ENCODE peak calls at places on chromosomes 13 and 19, in ten cellular contexts. One of them, this sample, is unnamed.
A peak's percentile ranks its signal among the peaks of the same experiment; 100 is the strongest.

GRCh38 chr13:112056739-112057433 is 10.1 kb upstream of the SOX1 start:
- DNase-seq in body of pancreas: no peak
- DNase-seq in Calu3: no peak
- DNase-seq in AG04449: no peak
- DNase-seq in breast epithelium: no peak
- DNase-seq in left lung: no peak
- DNase-seq in cardiac fibroblast: no peak
- DNase-seq in fibroblast of lung: no peak
- DNase-seq in astrocyte: no peak
- DNase-seq in foreskin fibroblast: no peak
- DNase-seq in this sample: no peak

GRCh38 chr19:3407556-3408516 is 41.5 kb downstream of the NFIC start:
- DNase-seq in body of pancreas: peak; percentile 72
- DNase-seq in Calu3: no peak
- DNase-seq in AG04449: no peak
- DNase-seq in breast epithelium: no peak
- DNase-seq in left lung: no peak
- DNase-seq in cardiac fibroblast: no peak
- DNase-seq in fibroblast of lung: peak; percentile 53
- DNase-seq in astrocyte: peak; percentile 39
- DNase-seq in foreskin fibroblast: peak; percentile 56
- DNase-seq in this sample: no peak

GRCh38 chr13:64078480-64078936 is 2662.9 kb upstream of the PCDH20 start:
- DNase-seq in body of pancreas: no peak
- DNase-seq in Calu3: no peak
- DNase-seq in AG04449: no peak
- DNase-seq in breast epithelium: no peak
- DNase-seq in left lung: no peak
- DNase-seq in cardiac fibroblast: no peak
- DNase-seq in fibroblast of lung: no peak
- DNase-seq in astrocyte: no peak
- DNase-seq in foreskin fibroblast: no peak
- DNase-seq in this sample: no peak

GRCh38 chr19:49570997-49571676 is 9.2 kb downstream of the NOSIP start:
- DNase-seq in body of pancreas: no peak
- DNase-seq in Calu3: no peak
- DNase-seq in AG04449: no peak
- DNase-seq in breast epithelium: no peak
- DNase-seq in left lung: no peak
- DNase-seq in cardiac fibroblast: no peak
- DNase-seq in fibroblast of lung: no peak
- DNase-seq in astrocyte: no peak
- DNase-seq in foreskin fibroblast: peak; percentile 49
- DNase-seq in this sample: no peak

GRCh38 chr13:111335263-111335662 is 14.8 kb downstream of the TEX29 start:
- DNase-seq in body of pancreas: no peak
- DNase-seq in Calu3: no peak
- DNase-seq in AG04449: no peak
- DNase-seq in breast epithelium: no peak
- DNase-seq in left lung: no peak
- DNase-seq in cardiac fibroblast: no peak
- DNase-seq in fibroblast of lung: no peak
- DNase-seq in astrocyte: no peak
- DNase-seq in foreskin fibroblast: no peak
- DNase-seq in this sample: no peak

GRCh38 chr13:110713981-110714797 is 689 bp downstream of the ING1 start:
- DNase-seq in body of pancreas: peak; percentile 70
- DNase-seq in Calu3: no peak
- DNase-seq in AG04449: no peak
- DNase-seq in breast epithelium: peak; percentile 48
- DNase-seq in left lung: peak; percentile 65
- DNase-seq in cardiac fibroblast: peak; percentile 50
- DNase-seq in fibroblast of lung: peak; percentile 25
- DNase-seq in astrocyte: no peak
- DNase-seq in foreskin fibroblast: peak; percentile 66
- DNase-seq in this sample: peak; percentile 43

GRCh38 chr19:3068071-3068470 is 5.8 kb upstream of the TLE5 start:
- DNase-seq in body of pancreas: peak; percentile 75
- DNase-seq in Calu3: no peak
- DNase-seq in AG04449: no peak
- DNase-seq in breast epithelium: no peak
- DNase-seq in left lung: no peak
- DNase-seq in cardiac fibroblast: no peak
- DNase-seq in fibroblast of lung: no peak
- DNase-seq in astrocyte: no peak
- DNase-seq in foreskin fibroblast: no peak
- DNase-seq in this sample: no peak

GRCh38 chr19:20153281-20153680 is 13.7 kb upstream of the ZNF486 start:
- DNase-seq in body of pancreas: no peak
- DNase-seq in Calu3: no peak
- DNase-seq in AG04449: no peak
- DNase-seq in breast epithelium: no peak
- DNase-seq in left lung: no peak
- DNase-seq in cardiac fibroblast: no peak
- DNase-seq in fibroblast of lung: no peak
- DNase-seq in astrocyte: no peak
- DNase-seq in foreskin fibroblast: no peak
- DNase-seq in this sample: no peak

GRCh38 chr13:74056829-74057564 is 77.2 kb downstream of the KLF12 start:
- DNase-seq in body of pancreas: peak; percentile 10
- DNase-seq in Calu3: no peak
- DNase-seq in AG04449: no peak
- DNase-seq in breast epithelium: no peak
- DNase-seq in left lung: no peak
- DNase-seq in cardiac fibroblast: peak; percentile 20
- DNase-seq in fibroblast of lung: no peak
- DNase-seq in astrocyte: no peak
- DNase-seq in foreskin fibroblast: no peak
- DNase-seq in this sample: no peak

GRCh38 chr19:42325896-42326771 is 699 bp downstream of the MEGF8 start:
- DNase-seq in body of pancreas: no peak
- DNase-seq in Calu3: peak; percentile 60
- DNase-seq in AG04449: no peak
- DNase-seq in breast epithelium: no peak
- DNase-seq in left lung: no peak
- DNase-seq in cardiac fibroblast: no peak
- DNase-seq in fibroblast of lung: no peak
- DNase-seq in astrocyte: no peak
- DNase-seq in foreskin fibroblast: peak; percentile 46
- DNase-seq in this sample: peak; percentile 12

GRCh38 chr19:42323852-42324654 is 1.4 kb upstream of the MEGF8 start:
- DNase-seq in body of pancreas: peak; percentile 15
- DNase-seq in Calu3: peak; percentile 43
- DNase-seq in AG04449: no peak
- DNase-seq in breast epithelium: no peak
- DNase-seq in left lung: no peak
- DNase-seq in cardiac fibroblast: no peak
- DNase-seq in fibroblast of lung: no peak
- DNase-seq in astrocyte: no peak
- DNase-seq in foreskin fibroblast: peak; percentile 42
- DNase-seq in this sample: no peak

GRCh38 chr19:42324655-42325307 is 654 bp upstream of the MEGF8 start:
- DNase-seq in body of pancreas: no peak
- DNase-seq in Calu3: no peak
- DNase-seq in AG04449: no peak
- DNase-seq in breast epithelium: no peak
- DNase-seq in left lung: no peak
- DNase-seq in cardiac fibroblast: no peak
- DNase-seq in fibroblast of lung: no peak
- DNase-seq in astrocyte: no peak
- DNase-seq in foreskin fibroblast: no peak
- DNase-seq in this sample: no peak

GRCh38 chr19:42326969-42327368 is 1.5 kb downstream of the MEGF8 start:
- DNase-seq in body of pancreas: no peak
- DNase-seq in Calu3: no peak
- DNase-seq in AG04449: no peak
- DNase-seq in breast epithelium: no peak
- DNase-seq in left lung: no peak
- DNase-seq in cardiac fibroblast: no peak
- DNase-seq in fibroblast of lung: no peak
- DNase-seq in astrocyte: no peak
- DNase-seq in foreskin fibroblast: no peak
- DNase-seq in this sample: no peak

GRCh38 chr19:42325308-42325895 is at the start of gene MEGF8:
- DNase-seq in body of pancreas: peak; percentile 98
- DNase-seq in Calu3: peak; percentile 99
- DNase-seq in AG04449: peak; percentile 91
- DNase-seq in breast epithelium: peak; percentile 96
- DNase-seq in left lung: peak; percentile 98
- DNase-seq in cardiac fibroblast: peak; percentile 99
- DNase-seq in fibroblast of lung: peak; percentile 99
- DNase-seq in astrocyte: peak; percentile 96
- DNase-seq in foreskin fibroblast: peak; percentile 100
- DNase-seq in this sample: peak; percentile 97
- TF ChIP-seq CTCF in body of pancreas: peak; percentile 83
- TF ChIP-seq CTCF in Calu3: no peak
- TF ChIP-seq CTCF in AG04449: peak; percentile 83
- TF ChIP-seq CTCF in breast epithelium: no peak
- TF ChIP-seq CTCF in left lung: peak; percentile 65
- TF ChIP-seq CTCF in cardiac fibroblast: peak; percentile 91
- TF ChIP-seq CTCF in fibroblast of lung: no peak
- TF ChIP-seq CTCF in astrocyte: peak; percentile 94
- TF ChIP-seq CTCF in foreskin fibroblast: peak; percentile 97
- TF ChIP-seq CTCF in this sample: peak; percentile 88

GRCh38 chr19:13959962-13960862 is 7.9 kb downstream of the DCAF15 start:
- DNase-seq in body of pancreas: no peak
- DNase-seq in Calu3: peak; percentile 18
- DNase-seq in AG04449: no peak
- DNase-seq in breast epithelium: no peak
- DNase-seq in left lung: no peak
- DNase-seq in cardiac fibroblast: no peak
- DNase-seq in fibroblast of lung: no peak
- DNase-seq in astrocyte: no peak
- DNase-seq in foreskin fibroblast: peak; percentile 19
- DNase-seq in this sample: no peak
- TF ChIP-seq CTCF in body of pancreas: peak; percentile 10
- TF ChIP-seq CTCF in Calu3: no peak
- TF ChIP-seq CTCF in AG04449: peak; percentile 22
- TF ChIP-seq CTCF in breast epithelium: no peak
- TF ChIP-seq CTCF in left lung: no peak
- TF ChIP-seq CTCF in cardiac fibroblast: peak; percentile 23
- TF ChIP-seq CTCF in fibroblast of lung: no peak
- TF ChIP-seq CTCF in astrocyte: peak; percentile 15
- TF ChIP-seq CTCF in foreskin fibroblast: peak; percentile 7
- TF ChIP-seq CTCF in this sample: peak; percentile 42

GRCh38 chr13:47723898-47724297 is 277.2 kb downstream of the SUCLA2 start:
- DNase-seq in body of pancreas: no peak
- DNase-seq in Calu3: no peak
- DNase-seq in AG04449: no peak
- DNase-seq in breast epithelium: no peak
- DNase-seq in left lung: no peak
- DNase-seq in cardiac fibroblast: no peak
- DNase-seq in fibroblast of lung: no peak
- DNase-seq in astrocyte: no peak
- DNase-seq in foreskin fibroblast: no peak
- DNase-seq in this sample: no peak
- TF ChIP-seq CTCF in body of pancreas: no peak
- TF ChIP-seq CTCF in Calu3: no peak
- TF ChIP-seq CTCF in AG04449: no peak
- TF ChIP-seq CTCF in breast epithelium: no peak
- TF ChIP-seq CTCF in left lung: no peak
- TF ChIP-seq CTCF in cardiac fibroblast: no peak
- TF ChIP-seq CTCF in fibroblast of lung: no peak
- TF ChIP-seq CTCF in astrocyte: no peak
- TF ChIP-seq CTCF in foreskin fibroblast: no peak
- TF ChIP-seq CTCF in this sample: no peak

GRCh38 chr13:20191902-20192469 is 752 bp downstream of the GJB2 start:
- DNase-seq in body of pancreas: peak; percentile 49
- DNase-seq in Calu3: peak; percentile 28
- DNase-seq in AG04449: no peak
- DNase-seq in breast epithelium: no peak
- DNase-seq in left lung: no peak
- DNase-seq in cardiac fibroblast: no peak
- DNase-seq in fibroblast of lung: no peak
- DNase-seq in astrocyte: no peak
- DNase-seq in foreskin fibroblast: peak; percentile 41
- DNase-seq in this sample: no peak
- TF ChIP-seq CTCF in body of pancreas: no peak
- TF ChIP-seq CTCF in Calu3: no peak
- TF ChIP-seq CTCF in AG04449: no peak
- TF ChIP-seq CTCF in breast epithelium: no peak
- TF ChIP-seq CTCF in left lung: no peak
- TF ChIP-seq CTCF in cardiac fibroblast: no peak
- TF ChIP-seq CTCF in fibroblast of lung: no peak
- TF ChIP-seq CTCF in astrocyte: no peak
- TF ChIP-seq CTCF in foreskin fibroblast: no peak
- TF ChIP-seq CTCF in this sample: no peak

GRCh38 chr19:52601025-52601973 is 31.2 kb downstream of the ZNF701 start:
- DNase-seq in body of pancreas: peak; percentile 94
- DNase-seq in Calu3: peak; percentile 76
- DNase-seq in AG04449: peak; percentile 23
- DNase-seq in breast epithelium: peak; percentile 88
- DNase-seq in left lung: peak; percentile 96
- DNase-seq in cardiac fibroblast: peak; percentile 92
- DNase-seq in fibroblast of lung: peak; percentile 87
- DNase-seq in astrocyte: peak; percentile 80
- DNase-seq in foreskin fibroblast: peak; percentile 97
- DNase-seq in this sample: peak; percentile 93
- TF ChIP-seq CTCF in body of pancreas: peak; percentile 10
- TF ChIP-seq CTCF in Calu3: no peak
- TF ChIP-seq CTCF in AG04449: peak; percentile 46
- TF ChIP-seq CTCF in breast epithelium: peak; percentile 19
- TF ChIP-seq CTCF in left lung: peak; percentile 27
- TF ChIP-seq CTCF in cardiac fibroblast: peak; percentile 44
- TF ChIP-seq CTCF in fibroblast of lung: peak; percentile 24
- TF ChIP-seq CTCF in astrocyte: no peak
- TF ChIP-seq CTCF in foreskin fibroblast: peak; percentile 11
- TF ChIP-seq CTCF in this sample: peak; percentile 56

This sample was measured in neural crest cell.